ENCODE peak calls at places on chromosomes 12 and 14, in five cellular contexts. H is stomach; B is naive thymus-derived CD4-positive, alpha-beta T cell; Z is psoas muscle; F is endothelial cell of umbilical vein. S is an unnamed sample.

GRCh38 chr12:94046626-94047410 is 101.6 kb upstream of the PLXNC1 start:
- DNase-seq in H (no peak), B (no peak), Z (peak; percentile 20), F (no peak), S (no peak)

GRCh38 chr14:55698051-55698450 is 118.0 kb downstream of the KTN1 start:
- DNase-seq in H (no peak), B (no peak), Z (no peak), F (no peak), S (no peak)

GRCh38 chr12:104670439-104671406 is 214.0 kb downstream of the CHST11 start:
- DNase-seq in H (no peak), B (no peak), Z (no peak), F (no peak), S (no peak)

GRCh38 chr14:69812725-69813124 is 15.7 kb upstream of the SLC10A1 start:
- DNase-seq in H (no peak), B (no peak), Z (no peak), F (no peak), S (no peak)

GRCh38 chr12:54933381-54933780 is 51.2 kb downstream of the TESPA1 start:
- DNase-seq in H (no peak), B (no peak), Z (no peak), F (no peak), S (no peak)

GRCh38 chr12:56391721-56392120 is 29.1 kb upstream of the APOF start:
- DNase-seq in H (no peak), B (no peak), Z (no peak), F (no peak), S (no peak)

GRCh38 chr12:99020871-99021270 is 375.8 kb downstream of the APAF1 start:
- DNase-seq in H (no peak), B (no peak), Z (no peak), F (no peak), S (no peak)

GRCh38 chr12:79674629-79675028 is 16.1 kb downstream of the PAWR start:
- DNase-seq in H (no peak), B (no peak), Z (no peak), F (no peak), S (no peak)

GRCh38 chr12:990308-990648 is 745 bp upstream of the ERC1 start:
- DNase-seq in H (peak; percentile 72), B (peak; percentile 57), Z (peak; percentile 76), F (no peak), S (peak; percentile 48)

GRCh38 chr12:91542048-91542447 is 359.4 kb upstream of the DCN start:
- DNase-seq in H (no peak), B (no peak), Z (no peak), F (no peak), S (no peak)

GRCh38 chr14:20820063-20820904 is 17.6 kb upstream of the RNASE1 start:
- DNase-seq in H (no peak), B (no peak), Z (no peak), F (no peak), S (no peak)

GRCh38 chr12:1934068-1934467 is 15.6 kb upstream of the CACNA2D4 start:
- DNase-seq in H (no peak), B (no peak), Z (no peak), F (no peak), S (no peak)

GRCh38 chr12:10163084-10163483 is 8.8 kb downstream of the OLR1 start:
- DNase-seq in H (no peak), B (no peak), Z (no peak), F (no peak), S (no peak)

GRCh38 chr12:121274036-121274763 is 22.3 kb downstream of the CAMKK2 start:
- DNase-seq in H (no peak), B (no peak), Z (no peak), F (no peak), S (no peak)

GRCh38 chr14:100149789-100150611 is 9.4 kb downstream of the DEGS2 start:
- DNase-seq in H (peak; percentile 75), B (no peak), Z (no peak), F (no peak), S (no peak)

GRCh38 chr12:112822056-112822455 is 30.5 kb downstream of the RPH3A start:
- DNase-seq in H (no peak), B (no peak), Z (no peak), F (no peak), S (no peak)

GRCh38 chr12:91662021-91662420 is 479.4 kb upstream of the DCN start:
- DNase-seq in H (no peak), B (no peak), Z (no peak), F (no peak), S (no peak)

GRCh38 chr14:90820958-90821357 is 4.7 kb upstream of the TTC7B start:
- DNase-seq in H (peak; percentile 43), B (peak; percentile 20), Z (no peak), F (no peak), S (peak; percentile 43)

GRCh38 chr14:93994919-93995682 is 2.0 kb upstream of the CCDC197 start:
- DNase-seq in H (peak; percentile 38), B (no peak), Z (peak; percentile 80), F (no peak), S (peak; percentile 50)

GRCh38 chr14:101721951-101722661 is 39.4 kb upstream of the PPP2R5C start:
- DNase-seq in H (peak; percentile 51), B (peak; percentile 90), Z (no peak), F (peak; percentile 80), S (peak; percentile 95)

GRCh38 chr12:124365726-124366430 is 71.0 kb downstream of the RFLNA start:
- DNase-seq in H (no peak), B (no peak), Z (no peak), F (no peak), S (no peak)

GRCh38 chr14:94388896-94389469 is 581 bp upstream of the SERPINA1 start:
- DNase-seq in H (no peak), B (no peak), Z (no peak), F (no peak), S (no peak)

GRCh38 chr12:122749569-122750332 is 2.9 kb upstream of the DENR start:
- DNase-seq in H (no peak), B (no peak), Z (no peak), F (no peak), S (no peak)

GRCh38 chr12:58728397-58728796 is 191.9 kb downstream of the LRIG3 start:
- DNase-seq in H (no peak), B (no peak), Z (no peak), F (no peak), S (no peak)

GRCh38 chr12:93894391-93895095 is 217.4 kb downstream of the CRADD start:
- DNase-seq in H (no peak), B (no peak), Z (peak; percentile 93), F (no peak), S (no peak)

GRCh38 chr14:54554401-54554800 is 12.5 kb upstream of the SAMD4A start:
- DNase-seq in H (no peak), B (no peak), Z (no peak), F (no peak), S (no peak)

GRCh38 chr14:36663404-36664321 is 2.0 kb downstream of the PAX9 start:
- DNase-seq in H (no peak), B (no peak), Z (no peak), F (no peak), S (no peak)

GRCh38 chr12:120562906-120563305 is 18.3 kb downstream of the POP5 start:
- DNase-seq in H (no peak), B (no peak), Z (no peak), F (no peak), S (no peak)

GRCh38 chr12:15863258-15863835 is 18.8 kb upstream of the STRAP start:
- DNase-seq in H (no peak), B (no peak), Z (no peak), F (no peak), S (no peak)

DNA sequence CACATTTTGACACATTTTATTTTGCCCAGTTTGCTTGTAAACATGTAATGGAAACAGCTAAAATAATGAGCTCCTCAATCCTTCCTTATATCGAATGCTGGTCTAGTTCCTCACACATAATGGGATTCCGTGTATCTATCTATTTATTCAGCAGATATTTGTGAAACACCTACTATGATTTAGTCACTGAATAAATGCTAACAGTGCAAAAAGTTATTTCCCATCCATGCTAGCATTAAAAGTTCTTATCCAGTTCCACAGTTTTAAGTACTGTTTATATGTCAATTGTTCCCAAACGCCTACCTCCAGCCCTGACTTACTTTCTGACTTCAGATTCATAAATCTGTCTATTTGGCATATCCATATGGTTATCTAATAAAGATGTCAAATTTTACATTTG is 1788.7 kb upstream of the FLRT2 start:
- DNase-seq in H (no peak), B (no peak), Z (no peak), F (no peak), S (no peak)
- H3K4me1 ChIP-seq in H (no peaks in the 10 kb centered on the region), B (no peaks in the 10 kb centered on the region), Z (no peaks in the 10 kb centered on the region), F (no peaks in the 10 kb centered on the region), S (no peaks in the 10 kb centered on the region)

GRCh38 chr12:101713930-101714329 is 16.5 kb downstream of the CHPT1 start:
- DNase-seq in H (no peak), B (no peak), Z (no peak), F (no peak), S (no peak)
- H3K27me3 ChIP-seq in H (no peaks in the 10 kb centered on the region), B (no peaks in the 10 kb centered on the region), Z (no peaks in the 10 kb centered on the region), F (no peaks in the 10 kb centered on the region), S (no peaks in the 10 kb centered on the region)

DNA sequence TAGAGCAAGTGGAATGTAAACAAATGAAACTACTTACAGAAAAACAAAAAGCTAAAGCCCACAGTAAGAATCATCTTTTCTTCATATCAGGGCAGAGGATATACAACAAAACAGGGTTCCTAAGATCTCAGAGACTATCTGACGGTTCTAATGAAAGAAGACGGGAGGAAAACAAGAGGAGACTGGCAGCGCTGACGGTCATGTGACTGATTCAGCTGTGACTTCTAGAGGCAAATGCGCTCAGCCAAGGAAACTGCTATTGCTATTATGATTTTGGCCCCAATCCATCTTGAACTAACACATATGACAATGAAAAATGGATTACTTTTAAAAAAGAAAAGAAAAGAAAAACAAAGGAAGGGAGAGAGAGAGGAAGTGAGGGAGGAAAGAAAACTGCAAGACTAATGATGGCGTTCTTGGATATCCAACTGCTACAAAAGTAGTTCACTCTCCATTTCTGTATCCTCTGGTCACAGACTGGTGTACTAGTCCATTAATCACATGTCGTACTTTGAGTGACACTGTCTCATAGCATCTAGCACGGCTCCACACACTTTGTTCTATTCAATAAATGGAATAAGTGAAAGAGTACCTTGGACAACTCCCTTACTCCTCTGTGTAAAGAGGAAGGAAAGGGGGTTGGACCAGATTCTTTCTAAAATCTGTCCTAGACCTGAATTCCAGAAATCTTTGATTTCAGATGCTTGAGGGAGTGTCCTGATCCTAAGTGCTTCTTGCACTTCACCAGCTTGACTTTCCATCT is 119.3 kb downstream of the DAD1 start:
- DNase-seq in H (no peak), B (no peak), Z (no peak), F (peak; percentile 43), S (no peak)
- H3K4me1 ChIP-seq in H (peaks cover 5% of the 10 kb centered on the region), B (no peaks in the 10 kb centered on the region), Z (no peaks in the 10 kb centered on the region), F (peaks cover 7% of the 10 kb centered on the region), S (no peaks in the 10 kb centered on the region)

DNA sequence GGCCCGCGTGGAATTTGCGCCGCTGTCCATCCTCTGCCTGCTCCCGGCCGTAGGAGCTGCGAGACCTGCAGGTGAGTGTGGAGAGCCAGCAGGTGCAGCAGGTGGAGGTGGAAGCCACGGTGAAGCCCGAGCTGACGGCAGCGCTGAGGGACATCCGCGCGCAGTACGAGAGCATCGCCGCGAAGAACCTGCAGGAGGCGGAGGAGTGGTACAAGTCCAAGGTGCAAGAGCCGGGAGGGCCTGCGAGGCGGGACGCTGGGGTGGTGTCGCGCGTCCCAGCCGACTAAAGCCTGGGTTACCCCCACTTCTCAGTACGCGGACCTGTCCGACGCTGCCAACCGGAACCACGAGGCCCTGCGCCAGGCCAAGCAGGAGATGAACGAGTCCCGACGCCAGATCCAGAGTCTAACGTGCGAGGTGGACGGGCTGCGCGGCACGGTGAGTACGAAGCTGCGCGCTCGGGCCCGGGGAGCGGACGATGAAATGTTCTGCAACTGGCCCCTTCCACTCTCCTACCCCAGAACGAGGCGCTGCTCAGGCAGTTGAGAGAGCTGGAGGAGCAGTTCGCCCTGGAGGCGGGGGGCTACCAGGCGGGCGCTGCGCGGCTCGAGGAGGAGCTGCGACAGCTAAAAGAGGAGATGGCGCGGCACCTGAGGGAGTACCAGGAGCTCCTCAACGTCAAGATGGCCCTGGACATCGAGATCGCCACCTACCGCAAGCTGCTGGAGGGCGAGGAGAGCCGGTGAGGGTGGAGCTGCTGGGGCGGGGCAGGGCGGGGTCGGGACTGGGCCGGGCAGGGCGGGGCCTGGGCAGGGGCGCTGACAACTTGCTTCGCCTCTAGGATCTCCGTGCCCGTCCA is 2.1 kb downstream of the PRPH start:
- DNase-seq in H (peak; percentile 43), B (peak; percentile 39), Z (no peak), F (no peak), S (peak; percentile 43)
- H3K27me3 ChIP-seq in H (peaks cover 46% of the 10 kb centered on the region), B (peaks cover 28% of the 10 kb centered on the region), Z (peaks cover 64% of the 10 kb centered on the region), F (peaks cover 32% of the 10 kb centered on the region), S (peaks cover 18% of the 10 kb centered on the region)

S was measured in CD4-positive, CD25-positive, alpha-beta regulatory T cell.